ENCODE peak calls at places on chromosome 6, in seven cellular contexts. One of them, this sample, is unnamed.

GRCh38 chr6:44307217-44307616 is 5.9 kb downstream of the AARS2 start:
- DNase-seq in globus pallidus: no peak
- DNase-seq in heart left ventricle: no peak
- DNase-seq in activated CD4-positive, alpha-beta T cell treated with anti-CD3 and anti-CD28 coated beads for 48 hours: no peak
- DNase-seq in Calu3: no peak
- DNase-seq in SJCRH30: no peak
- DNase-seq in fibroblast of lung: no peak
- DNase-seq in this sample: no peak

GRCh38 chr6:24658573-24659511 is 7.9 kb downstream of the TDP2 start:
- DNase-seq in globus pallidus: no peak
- DNase-seq in heart left ventricle: no peak
- DNase-seq in fibroblast of lung: peak
- DNase-seq in Calu3: peak
- DNase-seq in SJCRH30: no peak
- DNase-seq in activated CD4-positive, alpha-beta T cell treated with anti-CD3 and anti-CD28 coated beads for 48 hours: no peak
- DNase-seq in this sample: peak

GRCh38 chr6:40390144-40390800 is 196.9 kb downstream of the LRFN2 start:
- DNase-seq in SJCRH30: no peak
- DNase-seq in globus pallidus: no peak
- DNase-seq in heart left ventricle: no peak
- DNase-seq in fibroblast of lung: no peak
- DNase-seq in activated CD4-positive, alpha-beta T cell treated with anti-CD3 and anti-CD28 coated beads for 48 hours: no peak
- DNase-seq in Calu3: no peak
- DNase-seq in this sample: no peak

GRCh38 chr6:38867726-38868125 is 152.6 kb downstream of the DNAH8 start:
- DNase-seq in heart left ventricle: no peak
- DNase-seq in activated CD4-positive, alpha-beta T cell treated with anti-CD3 and anti-CD28 coated beads for 48 hours: no peak
- DNase-seq in fibroblast of lung: no peak
- DNase-seq in Calu3: no peak
- DNase-seq in SJCRH30: no peak
- DNase-seq in globus pallidus: no peak
- DNase-seq in this sample: no peak

GRCh38 chr6:139713911-139714527 is 339.6 kb upstream of the CITED2 start:
- DNase-seq in heart left ventricle: no peak
- DNase-seq in SJCRH30: no peak
- DNase-seq in fibroblast of lung: peak
- DNase-seq in globus pallidus: no peak
- DNase-seq in activated CD4-positive, alpha-beta T cell treated with anti-CD3 and anti-CD28 coated beads for 48 hours: no peak
- DNase-seq in Calu3: no peak
- DNase-seq in this sample: no peak

GRCh38 chr6:37308084-37308817 is 45.5 kb upstream of the RNF8 start:
- DNase-seq in activated CD4-positive, alpha-beta T cell treated with anti-CD3 and anti-CD28 coated beads for 48 hours: no peak
- DNase-seq in fibroblast of lung: peak
- DNase-seq in globus pallidus: no peak
- DNase-seq in SJCRH30: no peak
- DNase-seq in heart left ventricle: no peak
- DNase-seq in Calu3: no peak
- DNase-seq in this sample: peak

GRCh38 chr6:128558021-128558420 is 37.6 kb upstream of the PTPRK start:
- DNase-seq in Calu3: no peak
- DNase-seq in heart left ventricle: no peak
- DNase-seq in globus pallidus: no peak
- DNase-seq in SJCRH30: no peak
- DNase-seq in activated CD4-positive, alpha-beta T cell treated with anti-CD3 and anti-CD28 coated beads for 48 hours: no peak
- DNase-seq in fibroblast of lung: no peak
- DNase-seq in this sample: no peak

GRCh38 chr6:111812080-111813038 is 60.9 kb downstream of the FYN start:
- DNase-seq in heart left ventricle: no peak
- DNase-seq in globus pallidus: no peak
- DNase-seq in activated CD4-positive, alpha-beta T cell treated with anti-CD3 and anti-CD28 coated beads for 48 hours: no peak
- DNase-seq in fibroblast of lung: peak
- DNase-seq in Calu3: no peak
- DNase-seq in SJCRH30: no peak
- DNase-seq in this sample: no peak

GRCh38 chr6:5765141-5765760 is 241.5 kb downstream of the NRN1 start:
- DNase-seq in heart left ventricle: peak
- DNase-seq in Calu3: no peak
- DNase-seq in globus pallidus: no peak
- DNase-seq in activated CD4-positive, alpha-beta T cell treated with anti-CD3 and anti-CD28 coated beads for 48 hours: no peak
- DNase-seq in SJCRH30: no peak
- DNase-seq in fibroblast of lung: no peak
- DNase-seq in this sample: no peak

GRCh38 chr6:137297887-137298286 is 78.7 kb upstream of the IFNGR1 start:
- DNase-seq in Calu3: no peak
- DNase-seq in SJCRH30: peak
- DNase-seq in globus pallidus: peak
- DNase-seq in fibroblast of lung: peak
- DNase-seq in heart left ventricle: no peak
- DNase-seq in activated CD4-positive, alpha-beta T cell treated with anti-CD3 and anti-CD28 coated beads for 48 hours: no peak
- DNase-seq in this sample: peak